ENCODE peak calls at places on chromosomes 16 and 17, in eight cellular contexts. One of them, this sample, is unnamed.

GRCh38 chr17:41547378-41547841 is 19.3 kb upstream of the KRT19 start:
- DNase-seq in body of pancreas: no peak
- DNase-seq in GM12865: no peak
- DNase-seq in HFF-Myc: no peak
- DNase-seq in fibroblast of pulmonary artery: peak
- DNase-seq in A549: peak
- DNase-seq in adrenal gland: no peak
- DNase-seq in lung: no peak
- DNase-seq in this sample: no peak

GRCh38 chr17:20203761-20204263 is 194.7 kb downstream of the SPECC1 start:
- DNase-seq in GM12865: peak
- DNase-seq in fibroblast of pulmonary artery: no peak
- DNase-seq in lung: no peak
- DNase-seq in adrenal gland: no peak
- DNase-seq in A549: no peak
- DNase-seq in body of pancreas: no peak
- DNase-seq in HFF-Myc: no peak
- DNase-seq in this sample: peak

GRCh38 chr16:27465483-27465879 is 63.5 kb downstream of the IL21R start:
- DNase-seq in A549: no peak
- DNase-seq in lung: no peak
- DNase-seq in fibroblast of pulmonary artery: no peak
- DNase-seq in adrenal gland: no peak
- DNase-seq in HFF-Myc: no peak
- DNase-seq in GM12865: no peak
- DNase-seq in body of pancreas: no peak
- DNase-seq in this sample: no peak

GRCh38 chr16:60564588-60564987 is 1471.7 kb downstream of the CDH8 start:
- DNase-seq in A549: no peak
- DNase-seq in GM12865: no peak
- DNase-seq in fibroblast of pulmonary artery: no peak
- DNase-seq in lung: no peak
- DNase-seq in body of pancreas: no peak
- DNase-seq in adrenal gland: no peak
- DNase-seq in HFF-Myc: no peak
- DNase-seq in this sample: no peak

GRCh38 chr17:60305141-60305540 is 86.8 kb downstream of the USP32 start:
- DNase-seq in GM12865: peak
- DNase-seq in HFF-Myc: no peak
- DNase-seq in fibroblast of pulmonary artery: no peak
- DNase-seq in body of pancreas: no peak
- DNase-seq in adrenal gland: no peak
- DNase-seq in lung: no peak
- DNase-seq in A549: no peak
- DNase-seq in this sample: peak

GRCh38 chr17:47730681-47731080 is 2.4 kb upstream of the TBX21 start:
- DNase-seq in adrenal gland: no peak
- DNase-seq in HFF-Myc: no peak
- DNase-seq in A549: no peak
- DNase-seq in lung: no peak
- DNase-seq in GM12865: no peak
- DNase-seq in body of pancreas: no peak
- DNase-seq in fibroblast of pulmonary artery: no peak
- DNase-seq in this sample: no peak

GRCh38 chr17:6162892-6163291 is 92.7 kb downstream of the WSCD1 start:
- DNase-seq in body of pancreas: no peak
- DNase-seq in lung: no peak
- DNase-seq in adrenal gland: no peak
- DNase-seq in A549: no peak
- DNase-seq in HFF-Myc: no peak
- DNase-seq in fibroblast of pulmonary artery: no peak
- DNase-seq in GM12865: no peak
- DNase-seq in this sample: no peak

GRCh38 chr17:4043862-4044261 is 79.6 kb upstream of the ATP2A3 start:
- DNase-seq in HFF-Myc: no peak
- DNase-seq in fibroblast of pulmonary artery: no peak
- DNase-seq in body of pancreas: no peak
- DNase-seq in lung: no peak
- DNase-seq in A549: no peak
- DNase-seq in adrenal gland: no peak
- DNase-seq in GM12865: peak
- DNase-seq in this sample: no peak

GRCh38 chr17:21125862-21126261 is 902 bp upstream of the DHRS7B start:
- DNase-seq in adrenal gland: no peak
- DNase-seq in HFF-Myc: no peak
- DNase-seq in fibroblast of pulmonary artery: no peak
- DNase-seq in body of pancreas: no peak
- DNase-seq in GM12865: peak
- DNase-seq in lung: no peak
- DNase-seq in A549: no peak
- DNase-seq in this sample: no peak

GRCh38 chr16:1996175-1996574 is 6.4 kb downstream of the SYNGR3 start:
- DNase-seq in HFF-Myc: no peak
- DNase-seq in adrenal gland: no peak
- DNase-seq in A549: no peak
- DNase-seq in lung: no peak
- DNase-seq in body of pancreas: no peak
- DNase-seq in fibroblast of pulmonary artery: no peak
- DNase-seq in GM12865: no peak
- DNase-seq in this sample: no peak

GRCh38 chr17:41415411-41415810 is 9.0 kb downstream of the KRT37 start:
- DNase-seq in GM12865: no peak
- DNase-seq in body of pancreas: no peak
- DNase-seq in A549: no peak
- DNase-seq in lung: no peak
- DNase-seq in fibroblast of pulmonary artery: no peak
- DNase-seq in HFF-Myc: no peak
- DNase-seq in adrenal gland: no peak
- DNase-seq in this sample: no peak

GRCh38 chr16:87762620-87763019 is 3.2 kb downstream of the KLHDC4 start:
- DNase-seq in HFF-Myc: no peak
- DNase-seq in body of pancreas: no peak
- DNase-seq in GM12865: no peak
- DNase-seq in adrenal gland: no peak
- DNase-seq in A549: no peak
- DNase-seq in fibroblast of pulmonary artery: no peak
- DNase-seq in lung: no peak
- DNase-seq in this sample: no peak

GRCh38 chr17:57603978-57604377 is 141.1 kb downstream of the CCDC182 start:
- DNase-seq in fibroblast of pulmonary artery: no peak
- DNase-seq in HFF-Myc: no peak
- DNase-seq in GM12865: peak
- DNase-seq in adrenal gland: peak
- DNase-seq in body of pancreas: no peak
- DNase-seq in A549: no peak
- DNase-seq in lung: peak
- DNase-seq in this sample: peak

GRCh38 chr16:51545951-51546350 is 394.9 kb upstream of the SALL1 start:
- DNase-seq in body of pancreas: no peak
- DNase-seq in A549: no peak
- DNase-seq in GM12865: no peak
- DNase-seq in lung: no peak
- DNase-seq in fibroblast of pulmonary artery: no peak
- DNase-seq in HFF-Myc: no peak
- DNase-seq in adrenal gland: no peak
- DNase-seq in this sample: no peak

GRCh38 chr17:50681260-50682200 is 26.2 kb downstream of the ANKRD40 start:
- DNase-seq in fibroblast of pulmonary artery: peak
- DNase-seq in A549: peak
- DNase-seq in HFF-Myc: peak
- DNase-seq in GM12865: peak
- DNase-seq in lung: no peak
- DNase-seq in body of pancreas: no peak
- DNase-seq in adrenal gland: peak
- DNase-seq in this sample: no peak

GRCh38 chr17:61000911-61001310 is 323.3 kb downstream of the BCAS3 start:
- DNase-seq in lung: no peak
- DNase-seq in body of pancreas: no peak
- DNase-seq in adrenal gland: no peak
- DNase-seq in HFF-Myc: peak
- DNase-seq in fibroblast of pulmonary artery: peak
- DNase-seq in GM12865: no peak
- DNase-seq in A549: no peak
- DNase-seq in this sample: no peak

GRCh38 chr17:49963626-49964538 is 5.1 kb upstream of the DLX4 start:
- DNase-seq in body of pancreas: no peak
- DNase-seq in HFF-Myc: no peak
- DNase-seq in lung: no peak
- DNase-seq in adrenal gland: no peak
- DNase-seq in GM12865: no peak
- DNase-seq in fibroblast of pulmonary artery: peak
- DNase-seq in A549: no peak
- DNase-seq in this sample: no peak

GRCh38 chr16:2042171-2042570 is 5.5 kb downstream of the NTHL1 start:
- DNase-seq in A549: no peak
- DNase-seq in body of pancreas: no peak
- DNase-seq in GM12865: no peak
- DNase-seq in lung: peak
- DNase-seq in adrenal gland: no peak
- DNase-seq in HFF-Myc: no peak
- DNase-seq in fibroblast of pulmonary artery: no peak
- DNase-seq in this sample: no peak

GRCh38 chr17:7220593-7221280 is 999 bp downstream of the ACADVL start:
- DNase-seq in A549: peak
- DNase-seq in body of pancreas: peak
- DNase-seq in HFF-Myc: no peak
- DNase-seq in GM12865: peak
- DNase-seq in lung: peak
- DNase-seq in adrenal gland: peak
- DNase-seq in fibroblast of pulmonary artery: peak
- DNase-seq in this sample: peak

GRCh38 chr17:50317121-50317520 is 28.8 kb upstream of the XYLT2 start:
- DNase-seq in A549: no peak
- DNase-seq in HFF-Myc: no peak
- DNase-seq in body of pancreas: no peak
- DNase-seq in adrenal gland: no peak
- DNase-seq in GM12865: no peak
- DNase-seq in fibroblast of pulmonary artery: no peak
- DNase-seq in lung: no peak
- DNase-seq in this sample: no peak

GRCh38 chr17:81419333-81419885 is 24.2 kb downstream of the BAHCC1 start:
- DNase-seq in body of pancreas: peak
- DNase-seq in fibroblast of pulmonary artery: peak
- DNase-seq in lung: peak
- DNase-seq in A549: peak
- DNase-seq in GM12865: no peak
- DNase-seq in adrenal gland: peak
- DNase-seq in HFF-Myc: no peak
- DNase-seq in this sample: no peak
- H3K4me3 ChIP-seq in body of pancreas: no peak
- H3K4me3 ChIP-seq in fibroblast of pulmonary artery: peak
- H3K4me3 ChIP-seq in lung: no peak
- H3K4me3 ChIP-seq in A549: peak
- H3K4me3 ChIP-seq in GM12865: no peak
- H3K4me3 ChIP-seq in adrenal gland: no peak
- H3K4me3 ChIP-seq in HFF-Myc: peak
- H3K4me3 ChIP-seq in this sample: no peak

GRCh38 chr17:54280741-54281140 is 458.0 kb downstream of the KIF2B start:
- DNase-seq in HFF-Myc: no peak
- DNase-seq in adrenal gland: no peak
- DNase-seq in GM12865: no peak
- DNase-seq in A549: no peak
- DNase-seq in lung: no peak
- DNase-seq in body of pancreas: no peak
- DNase-seq in fibroblast of pulmonary artery: no peak
- DNase-seq in this sample: no peak
- H3K4me3 ChIP-seq in HFF-Myc: no peak
- H3K4me3 ChIP-seq in adrenal gland: no peak
- H3K4me3 ChIP-seq in GM12865: no peak
- H3K4me3 ChIP-seq in A549: no peak
- H3K4me3 ChIP-seq in lung: no peak
- H3K4me3 ChIP-seq in body of pancreas: no peak
- H3K4me3 ChIP-seq in fibroblast of pulmonary artery: no peak
- H3K4me3 ChIP-seq in this sample: no peak

DNA sequence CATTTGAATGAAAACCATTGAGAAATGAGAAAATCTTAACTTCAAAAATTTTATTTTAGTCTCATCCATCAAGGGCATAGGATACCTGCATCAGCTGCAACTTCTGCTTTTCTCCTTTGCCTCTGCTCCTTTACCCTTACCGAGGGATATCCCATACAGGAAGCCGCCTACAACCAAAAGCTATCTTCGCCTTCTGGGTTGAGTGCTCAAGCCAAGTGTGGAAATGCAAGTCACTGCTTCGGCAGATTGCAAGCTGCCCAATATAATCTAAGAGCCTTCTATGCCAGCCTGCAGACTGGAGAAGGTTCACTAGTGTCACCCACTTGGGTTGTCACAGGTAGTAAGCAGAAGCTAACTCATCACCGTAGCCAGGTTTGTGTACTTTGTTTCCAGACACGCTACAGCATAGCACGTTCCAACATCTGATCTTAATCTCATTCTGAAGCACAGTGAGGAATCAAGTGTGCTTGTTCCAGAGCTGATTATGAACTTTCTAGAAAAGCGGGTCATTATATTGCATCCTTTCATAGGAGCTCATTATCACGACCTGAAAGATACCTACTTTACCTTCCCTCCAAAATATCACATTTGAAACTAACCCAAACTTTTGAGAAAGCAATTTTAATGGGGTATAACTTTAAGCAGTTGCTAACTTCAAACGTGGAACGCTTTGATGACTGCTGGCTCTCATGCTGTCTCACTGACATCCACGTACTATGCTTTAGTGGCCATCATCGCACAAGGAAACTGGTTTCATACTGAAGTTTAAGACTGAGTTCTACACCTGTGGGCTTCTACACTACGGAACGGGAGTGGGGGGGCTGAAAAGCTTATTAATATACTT is 8.0 kb upstream of the UNK start:
- DNase-seq in A549: no peak
- DNase-seq in lung: no peak
- DNase-seq in fibroblast of pulmonary artery: peak
- DNase-seq in HFF-Myc: no peak
- DNase-seq in GM12865: no peak
- DNase-seq in body of pancreas: peak
- DNase-seq in adrenal gland: peak
- DNase-seq in this sample: no peak
- H3K4me3 ChIP-seq in A549: peak
- H3K4me3 ChIP-seq in lung: peak
- H3K4me3 ChIP-seq in fibroblast of pulmonary artery: peak
- H3K4me3 ChIP-seq in HFF-Myc: peak
- H3K4me3 ChIP-seq in GM12865: no peak
- H3K4me3 ChIP-seq in body of pancreas: no peak
- H3K4me3 ChIP-seq in adrenal gland: no peak
- H3K4me3 ChIP-seq in this sample: no peak

DNA sequence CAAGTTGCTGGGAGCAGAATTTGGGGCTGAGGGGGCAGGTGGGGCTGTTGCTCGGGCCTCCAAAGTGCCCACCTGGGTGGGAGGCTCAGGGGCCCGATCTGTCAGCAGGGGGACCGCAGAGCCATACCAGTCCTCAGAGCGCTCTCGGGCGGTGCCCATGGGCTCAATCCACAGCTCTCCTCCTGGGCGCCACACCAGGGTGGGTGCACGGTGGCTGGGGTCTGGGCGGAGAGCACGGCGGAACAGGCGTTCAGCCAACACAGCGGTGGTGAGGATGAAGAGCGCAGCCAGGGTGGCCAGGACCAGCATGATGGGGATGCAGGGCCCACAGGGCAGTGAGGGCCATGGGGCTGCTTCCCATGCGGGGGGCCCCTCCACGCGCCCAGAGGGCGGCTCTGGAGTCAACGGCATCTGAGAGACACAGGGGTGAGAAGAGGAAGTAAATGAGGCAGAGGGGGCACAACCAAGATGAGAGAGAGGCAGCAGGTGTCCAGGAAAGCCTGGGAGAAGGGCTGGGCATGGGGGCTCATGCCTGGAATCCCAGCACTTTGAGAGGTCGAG is 1.2 kb downstream of the C16orf54 start:
- DNase-seq in body of pancreas: no peak
- DNase-seq in A549: no peak
- DNase-seq in HFF-Myc: no peak
- DNase-seq in lung: no peak
- DNase-seq in fibroblast of pulmonary artery: no peak
- DNase-seq in GM12865: no peak
- DNase-seq in adrenal gland: no peak
- DNase-seq in this sample: peak
- H3K4me3 ChIP-seq in body of pancreas: no peak
- H3K4me3 ChIP-seq in A549: no peak
- H3K4me3 ChIP-seq in HFF-Myc: no peak
- H3K4me3 ChIP-seq in lung: no peak
- H3K4me3 ChIP-seq in fibroblast of pulmonary artery: no peak
- H3K4me3 ChIP-seq in GM12865: peak
- H3K4me3 ChIP-seq in adrenal gland: no peak
- H3K4me3 ChIP-seq in this sample: peak